ENCODE peak calls at places on chromosomes 11 and 22, in five cellular contexts. N is HT1080; U is posterior cingulate gyrus; Y is stimulated activated CD4-positive, alpha-beta T cell treated with anti-CD3 and anti-CD28 coated beads, Interleukin-15, amount 100 ng/mL, for 48 hours; S is AG09309. X is an unnamed sample.

GRCh38 chr22:46007848-46008261 is 30.9 kb upstream of the WNT7B start:
- DNase-seq in N (no peak), U (no peak), Y (no peak), S (peak), X (peak)

GRCh38 chr22:28506207-28506606 is 173.4 kb downstream of the TTC28 start:
- DNase-seq in N (no peak), U (no peak), Y (no peak), S (no peak), X (no peak)

GRCh38 chr11:7610393-7610792 is 62.9 kb downstream of the CYB5R2 start:
- DNase-seq in N (no peak), U (no peak), Y (no peak), S (no peak), X (no peak)

GRCh38 chr11:46519351-46519750 is 74.5 kb downstream of the AMBRA1 start:
- DNase-seq in N (no peak), U (no peak), Y (no peak), S (no peak), X (no peak)

GRCh38 chr11:45354976-45355705 is 69.0 kb upstream of the SYT13 start:
- DNase-seq in N (no peak), U (peak), Y (peak), S (no peak), X (peak)

GRCh38 chr11:45097721-45098493 is 48.5 kb upstream of the PRDM11 start:
- DNase-seq in N (no peak), U (no peak), Y (no peak), S (no peak), X (peak)

GRCh38 chr22:38030311-38031133 is 26.7 kb upstream of the PICK1 start:
- DNase-seq in N (no peak), U (no peak), Y (no peak), S (no peak), X (peak)

GRCh38 chr11:45852018-45852711 is 4.9 kb downstream of the CRY2 start:
- DNase-seq in N (no peak), U (no peak), Y (no peak), S (no peak), X (no peak)